ENCODE peak calls at places on chromosome 11, in five cellular contexts. T is fibroblast of pulmonary artery, B is HFF-Myc, N is neural progenitor cell, K is HL-60. M is an unnamed sample.

GRCh38 chr11:70641366-70641765 is 243.0 kb downstream of the CTTN start:
- DNase-seq in T (no peak), B (no peak), N (peak), K (peak), M (no peak)

GRCh38 chr11:2701898-2702434 is 2.2 kb upstream of the KCNQ1OT1 start:
- DNase-seq in T (no peak), B (no peak), N (no peak), K (no peak), M (no peak)

GRCh38 chr11:110990316-110990715 is 255.2 kb upstream of the POU2AF2 start:
- DNase-seq in T (no peak), B (no peak), N (no peak), K (no peak), M (peak)

GRCh38 chr11:67266424-67267187 is at the start of gene GRK2:
- DNase-seq in T (peak), B (no peak), N (peak), K (no peak), M (no peak)

GRCh38 chr11:36033082-36033751 is 89.4 kb downstream of the LDLRAD3 start:
- DNase-seq in T (peak), B (no peak), N (no peak), K (peak), M (no peak)

GRCh38 chr11:17864478-17864941 is 129.9 kb downstream of the KCNC1 start:
- DNase-seq in T (no peak), B (no peak), N (peak), K (no peak), M (no peak)

GRCh38 chr11:126926376-126926791 is 74.2 kb downstream of the KIRREL3 start:
- DNase-seq in T (peak), B (no peak), N (no peak), K (no peak), M (no peak)

GRCh38 chr11:128624269-128625170 is 37.2 kb upstream of the ETS1 start:
- DNase-seq in T (no peak), B (no peak), N (no peak), K (peak), M (no peak)

GRCh38 chr11:124518900-124519541 is 24.4 kb downstream of the OR8B12 start:
- DNase-seq in T (peak), B (no peak), N (no peak), K (no peak), M (peak)

GRCh38 chr11:78190374-78190773 is 1.7 kb downstream of the USP35 start:
- DNase-seq in T (no peak), B (no peak), N (no peak), K (no peak), M (no peak)

GRCh38 chr11:57791321-57792059 is 29.9 kb downstream of the CTNND1 start:
- DNase-seq in T (no peak), B (no peak), N (no peak), K (peak), M (no peak)

GRCh38 chr11:6096417-6096816 is 11.1 kb upstream of the OR56B4 start:
- DNase-seq in T (peak), B (no peak), N (no peak), K (no peak), M (no peak)

GRCh38 chr11:73307323-73308002 is 613 bp upstream of the ARHGEF17 start:
- DNase-seq in T (peak), B (peak), N (peak), K (peak), M (peak)

GRCh38 chr11:19243143-19243542 is 2.4 kb upstream of the E2F8 start:
- DNase-seq in T (no peak), B (no peak), N (no peak), K (no peak), M (no peak)
- H3K4me3 ChIP-seq in T (no peak), B (no peak), N (no peak), K (no peak), M (no peak)

GRCh38 chr11:31817621-31818493 is 6.7 kb upstream of the PAX6 start:
- DNase-seq in T (no peak), B (no peak), N (peak), K (no peak), M (no peak)

GRCh38 chr11:31815743-31816466 is 4.8 kb upstream of the PAX6 start:
- DNase-seq in T (no peak), B (no peak), N (peak), K (no peak), M (no peak)

GRCh38 chr11:31818874-31819331 is 7.8 kb upstream of the PAX6 start:
- DNase-seq in T (no peak), B (no peak), N (peak), K (no peak), M (no peak)

GRCh38 chr11:31817054-31817620 is 6.0 kb upstream of the PAX6 start:
- DNase-seq in T (no peak), B (no peak), N (peak), K (peak), M (no peak)

GRCh38 chr11:31816467-31817053 is 5.4 kb upstream of the PAX6 start:
- DNase-seq in T (no peak), B (no peak), N (peak), K (no peak), M (no peak)
- TF ChIP-seq CTCF in T (no peak), B (no peak), N (no peak), K (no peak), M (no peak)

DNA sequence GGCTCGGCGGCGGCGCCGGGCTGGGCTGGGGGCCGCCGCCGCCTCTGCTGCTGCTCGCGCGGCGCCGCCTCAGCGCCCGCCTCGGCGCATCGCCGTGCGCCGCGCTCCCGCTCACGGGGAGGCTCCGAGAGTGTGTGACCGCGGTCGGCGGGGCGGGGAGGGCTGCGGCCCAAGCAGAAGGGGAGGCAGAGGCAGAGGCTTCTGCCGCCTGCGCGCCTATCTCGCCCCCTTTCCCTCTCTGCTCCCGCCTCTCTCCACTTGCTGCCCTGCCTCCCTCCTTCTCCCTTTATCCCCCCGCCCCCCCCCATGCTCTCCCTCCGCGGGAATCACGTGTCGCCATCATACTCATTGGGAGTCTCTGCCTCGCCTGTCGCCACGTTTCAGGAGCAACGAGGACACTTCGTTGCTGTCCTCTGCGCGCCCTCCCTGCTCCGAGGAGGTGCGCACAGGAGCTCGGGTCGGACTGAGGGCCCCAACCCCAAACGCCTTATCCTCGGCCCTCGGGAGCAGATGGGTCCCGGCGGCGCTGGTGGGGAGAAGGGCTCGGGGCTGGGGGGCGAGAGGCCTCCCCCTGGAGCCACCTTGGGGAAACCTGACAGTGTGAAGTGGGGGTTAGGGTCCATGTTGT is at the start of gene GUCY1A2:
- DNase-seq in T (no peak), B (no peak), N (peak), K (no peak), M (no peak)
- H3K4me3 ChIP-seq in T (peak), B (peak), N (peak), K (peak), M (peak)

DNA sequence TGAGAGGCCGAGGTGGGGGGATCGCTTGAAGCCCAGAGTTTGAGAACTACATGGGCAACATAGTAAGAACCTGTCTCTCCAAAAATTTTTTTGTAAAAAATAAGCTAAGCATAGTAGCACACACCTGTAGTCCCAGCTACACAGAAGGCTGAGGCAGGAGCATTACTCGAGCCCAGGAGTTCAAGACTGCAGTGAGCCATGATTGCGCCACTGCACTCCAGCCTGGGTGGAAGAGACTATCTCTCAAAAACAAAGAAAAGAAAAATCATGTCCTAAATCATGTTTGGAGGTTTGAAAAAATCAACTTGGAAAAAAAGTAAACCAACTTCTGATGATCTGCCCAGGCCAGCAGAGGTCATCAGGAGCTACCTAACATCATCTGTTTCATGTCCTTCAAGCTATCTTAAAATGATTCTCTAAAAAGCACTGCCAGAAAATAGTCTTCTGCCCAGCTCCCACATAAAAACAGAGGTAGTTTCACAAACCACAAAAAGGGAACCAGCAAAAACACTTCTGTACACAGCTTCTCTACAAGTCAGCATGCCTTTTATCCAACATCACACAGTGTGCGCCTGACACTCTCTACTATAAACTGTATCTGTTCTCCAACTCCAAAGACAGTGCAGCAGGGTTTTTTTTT is 165.0 kb downstream of the SOX6 start:
- DNase-seq in T (no peak), B (no peak), N (no peak), K (peak), M (no peak)
- TF ChIP-seq CTCF in T (no peak), B (no peak), N (no peak), K (no peak), M (no peak)

M was measured in fibroblast of mammary gland.